ENCODE peak calls at places on chromosomes 11 and 22, in six cellular contexts. T, D, Q, Z, A and I are unnamed samples.

GRCh38 chr22:37197451-37198289 is 9.6 kb upstream of the C1QTNF6 start:
- DNase-seq in T (peak; percentile 97), D (no peak), Q (no peak), Z (no peak), A (peak; percentile 52), I (no peak)

GRCh38 chr22:17241571-17242310 is 22.5 kb upstream of the ADA2 start:
- DNase-seq in T (no peak), D (no peak), Q (no peak), Z (peak; percentile 34), A (no peak), I (no peak)

GRCh38 chr22:22593964-22594656 is 35.0 kb upstream of the PRAME start:
- DNase-seq in T (peak; percentile 68), D (peak; percentile 32), Q (peak; percentile 32), Z (peak; percentile 32), A (peak; percentile 43), I (peak; percentile 5)

GRCh38 chr11:125464266-125464662 is 31.8 kb downstream of the FEZ1 start:
- DNase-seq in T (no peak), D (no peak), Q (no peak), Z (no peak), A (peak; percentile 32), I (no peak)

GRCh38 chr11:68044898-68045351 is 6.1 kb downstream of the TCIRG1 start:
- DNase-seq in T (no peak), D (no peak), Q (no peak), Z (no peak), A (no peak), I (no peak)

GRCh38 chr11:18106688-18107087 is 806 bp upstream of the SAAL1 start:
- DNase-seq in T (no peak), D (no peak), Q (no peak), Z (no peak), A (peak; percentile 11), I (no peak)

GRCh38 chr11:65040520-65041205 is 347 bp upstream of the SAC3D1 start:
- DNase-seq in T (peak; percentile 86), D (peak; percentile 93), Q (peak; percentile 75), Z (peak; percentile 83), A (peak; percentile 96), I (peak; percentile 93)

GRCh38 chr22:50326959-50327710 is at the start of gene DENND6B:
- DNase-seq in T (peak; percentile 76), D (peak; percentile 73), Q (peak; percentile 49), Z (peak; percentile 71), A (peak; percentile 68), I (peak; percentile 44)

GRCh38 chr22:40265783-40266182 is 80.5 kb upstream of the ADSL start:
- DNase-seq in T (no peak), D (no peak), Q (no peak), Z (no peak), A (no peak), I (no peak)

GRCh38 chr11:27124514-27125264 is 84.1 kb downstream of the BBOX1 start:
- DNase-seq in T (no peak), D (no peak), Q (no peak), Z (peak; percentile 14), A (peak; percentile 55), I (no peak)

GRCh38 chr11:32385998-32386397 is 49.3 kb downstream of the WT1 start:
- DNase-seq in T (peak; percentile 19), D (no peak), Q (no peak), Z (no peak), A (peak; percentile 37), I (no peak)

GRCh38 chr11:10984250-10984649 is 126.4 kb upstream of the ZBED5 start:
- DNase-seq in T (no peak), D (no peak), Q (no peak), Z (no peak), A (no peak), I (no peak)

GRCh38 chr11:113160652-113161051 is 153.7 kb upstream of the TTC12 start:
- DNase-seq in T (no peak), D (peak; percentile 13), Q (no peak), Z (no peak), A (no peak), I (no peak)

GRCh38 chr11:5004429-5005274 is 10.0 kb downstream of the OR51L1 start:
- DNase-seq in T (peak; percentile 66), D (peak; percentile 53), Q (no peak), Z (peak; percentile 45), A (peak; percentile 64), I (no peak)

GRCh38 chr11:95451682-95452081 is 220.7 kb upstream of the SESN3 start:
- DNase-seq in T (no peak), D (no peak), Q (no peak), Z (no peak), A (peak; percentile 62), I (no peak)

GRCh38 chr11:57310091-57310490 is 14.7 kb downstream of the TNKS1BP1 start:
- DNase-seq in T (no peak), D (no peak), Q (no peak), Z (no peak), A (no peak), I (no peak)

GRCh38 chr11:75520688-75521087 is 5.1 kb downstream of the GDPD5 start:
- DNase-seq in T (no peak), D (no peak), Q (no peak), Z (no peak), A (no peak), I (no peak)

GRCh38 chr11:394858-395655 is 1.0 kb downstream of the PKP3 start:
- DNase-seq in T (no peak), D (no peak), Q (no peak), Z (no peak), A (no peak), I (no peak)

GRCh38 chr22:19654338-19654922 is 59.9 kb upstream of the SEPTIN5 start:
- DNase-seq in T (no peak), D (no peak), Q (no peak), Z (no peak), A (no peak), I (no peak)

GRCh38 chr11:19595840-19596751 is 116.5 kb upstream of the NAV2 start:
- DNase-seq in T (peak; percentile 62), D (no peak), Q (no peak), Z (no peak), A (peak; percentile 92), I (no peak)

GRCh38 chr11:102981324-102981910 is 25.9 kb upstream of the MMP13 start:
- DNase-seq in T (no peak), D (no peak), Q (no peak), Z (no peak), A (no peak), I (no peak)

GRCh38 chr11:19060629-19061028 is at the start of gene MRGPRX2:
- DNase-seq in T (no peak), D (no peak), Q (no peak), Z (no peak), A (no peak), I (no peak)

GRCh38 chr22:38284042-38284402 is 11.2 kb upstream of the TMEM184B start:
- DNase-seq in T (no peak), D (no peak), Q (no peak), Z (no peak), A (peak; percentile 94), I (no peak)

GRCh38 chr11:79100093-79100704 is 340.6 kb downstream of the TENM4 start:
- DNase-seq in T (peak; percentile 37), D (peak; percentile 42), Q (no peak), Z (peak; percentile 52), A (peak; percentile 60), I (no peak)

GRCh38 chr11:69943066-69943465 is 123.8 kb upstream of the FGF3 start:
- DNase-seq in T (no peak), D (no peak), Q (no peak), Z (no peak), A (no peak), I (no peak)

GRCh38 chr11:110907629-110908028 is 195.4 kb upstream of the ARHGAP20 start:
- DNase-seq in T (peak; percentile 44), D (no peak), Q (no peak), Z (peak; percentile 36), A (peak; percentile 98), I (no peak)

GRCh38 chr11:63608353-63609345 is 5.6 kb downstream of the PLAAT3 start:
- DNase-seq in T (no peak), D (no peak), Q (no peak), Z (no peak), A (peak; percentile 85), I (no peak)